ENCODE peak calls at places on chromosomes 4 and X, in five cellular contexts. F, V, H, K and X are unnamed samples.
A peak's percentile ranks its signal among the peaks of the same experiment; 100 is the strongest.

GRCh38 chrX:115494133-115494532 is 66.8 kb upstream of the PLS3 start:
- DNase-seq in F (no peak), V (no peak), H (no peak), K (no peak), X (no peak)

GRCh38 chrX:19462231-19462630 is 53.1 kb downstream of the MAP3K15 start:
- DNase-seq in F (no peak), V (no peak), H (peak; percentile 34), K (no peak), X (no peak)

GRCh38 chr4:168840988-168841681 is 168.9 kb downstream of the CBR4 start:
- DNase-seq in F (peak; percentile 56), V (no peak), H (peak; percentile 52), K (peak; percentile 52), X (no peak)

GRCh38 chr4:133385161-133385954 is 236.3 kb downstream of the PCDH10 start:
- DNase-seq in F (peak; percentile 26), V (no peak), H (no peak), K (no peak), X (no peak)

GRCh38 chrX:258291-259040 is 22.7 kb upstream of the PLCXD1 start:
- DNase-seq in F (peak; percentile 55), V (no peak), H (no peak), K (no peak), X (no peak)

GRCh38 chrX:54427837-54428424 is 12.3 kb upstream of the TSR2 start:
- DNase-seq in F (no peak), V (no peak), H (no peak), K (no peak), X (no peak)

GRCh38 chr4:57501715-57502114 is 391.5 kb upstream of the IGFBP7 start:
- DNase-seq in F (peak; percentile 1), V (no peak), H (no peak), K (no peak), X (no peak)

GRCh38 chr4:82988323-82988832 is 22.2 kb downstream of the LIN54 start:
- DNase-seq in F (no peak), V (no peak), H (no peak), K (peak; percentile 67), X (no peak)

GRCh38 chr4:1178300-1179088 is 6.1 kb upstream of the SPON2 start:
- DNase-seq in F (no peak), V (no peak), H (no peak), K (no peak), X (no peak)

GRCh38 chrX:111041018-111041462 is 55.0 kb upstream of the PAK3 start:
- DNase-seq in F (no peak), V (peak; percentile 35), H (no peak), K (peak; percentile 63), X (no peak)

GRCh38 chr4:172573899-172574298 is 594.7 kb upstream of the GALNT7 start:
- DNase-seq in F (no peak), V (no peak), H (no peak), K (no peak), X (no peak)

GRCh38 chrX:154751669-154752271 is 893 bp upstream of the GAB3 start:
- DNase-seq in F (no peak), V (no peak), H (no peak), K (no peak), X (no peak)